ENCODE peak calls at places on chromosomes 13 and 19, in five cellular contexts. G, Y, D, I and Q are unnamed samples.

GRCh38 chr13:113906566-113906965 is 42.7 kb upstream of the GAS6 start:
- DNase-seq in I (no peak), G (no peak), D (no peak), Y (no peak), Q (no peak)

GRCh38 chr13:78764665-78765064 is 105.7 kb upstream of the OBI1 start:
- DNase-seq in Y (no peak), I (no peak), G (no peak), D (no peak), Q (no peak)

GRCh38 chr19:5145521-5146511 is 176.9 kb downstream of the KDM4B start:
- DNase-seq in I (no peak), D (no peak), G (no peak), Y (no peak), Q (no peak)

GRCh38 chr19:12778905-12779161 is 3.5 kb upstream of the HOOK2 start:
- DNase-seq in I (no peak), D (no peak), G (no peak), Y (no peak), Q (no peak)

GRCh38 chr13:109361562-109361961 is 424.8 kb downstream of the IRS2 start:
- DNase-seq in Y (no peak), I (peak; percentile 61), G (no peak), D (no peak), Q (no peak)

GRCh38 chr13:93956416-93956815 is 523.1 kb downstream of the DCT start:
- DNase-seq in D (no peak), G (no peak), I (no peak), Y (no peak), Q (no peak)

GRCh38 chr13:112102243-112102642 is 35.3 kb downstream of the SOX1 start:
- DNase-seq in I (no peak), Y (no peak), G (peak; percentile 7), D (peak; percentile 6), Q (no peak)

GRCh38 chr19:36136975-36137686 is 2.7 kb upstream of the CAPNS1 start:
- DNase-seq in Y (no peak), I (no peak), D (no peak), G (peak; percentile 77), Q (no peak)

GRCh38 chr19:49595819-49596404 is 4.9 kb downstream of the PRR12 start:
- DNase-seq in D (no peak), G (no peak), Y (no peak), I (no peak), Q (no peak)

GRCh38 chr19:16000024-16000687 is 51.3 kb downstream of the OR10H4 start:
- DNase-seq in I (no peak), G (no peak), Y (no peak), D (no peak), Q (no peak)

GRCh38 chr13:114313061-114313860 is 1.0 kb upstream of the CHAMP1 start:
- DNase-seq in G (no peak), I (no peak), D (no peak), Y (peak; percentile 47), Q (peak; percentile 63)

GRCh38 chr19:3606690-3607289 is at the start of gene TBXA2R:
- DNase-seq in D (no peak), Y (peak; percentile 92), G (peak; percentile 19), I (peak; percentile 96), Q (no peak)

GRCh38 chr13:59488436-59488835 is 675.3 kb downstream of the DIAPH3 start:
- DNase-seq in I (no peak), G (no peak), D (no peak), Y (no peak), Q (no peak)

GRCh38 chr19:55086730-55087541 is 11.3 kb downstream of the EPS8L1 start:
- DNase-seq in Y (no peak), D (no peak), G (no peak), I (peak; percentile 99), Q (no peak)

GRCh38 chr19:52094526-52094925 is 1.0 kb downstream of the ZNF841 start:
- DNase-seq in Y (peak; percentile 18), I (no peak), D (no peak), G (no peak), Q (no peak)

GRCh38 chr13:111114362-111115050 is 604 bp upstream of the ARHGEF7 start:
- DNase-seq in Y (no peak), D (no peak), I (peak; percentile 77), G (no peak), Q (no peak)

GRCh38 chr13:35856084-35856483 is 275.1 kb downstream of the DCLK1 start:
- DNase-seq in Y (no peak), G (no peak), I (no peak), D (no peak), Q (no peak)

GRCh38 chr13:35856721-35857346 is 274.3 kb downstream of the DCLK1 start:
- DNase-seq in Y (no peak), D (no peak), I (no peak), G (no peak), Q (no peak)

GRCh38 chr13:35858665-35859064 is 272.5 kb downstream of the DCLK1 start:
- DNase-seq in D (no peak), G (no peak), Y (no peak), I (no peak), Q (no peak)

GRCh38 chr13:35855531-35856019 is 275.6 kb downstream of the DCLK1 start:
- DNase-seq in D (no peak), G (peak; percentile 63), Y (no peak), I (no peak), Q (no peak)

GRCh38 chr13:35857769-35858168 is 273.4 kb downstream of the DCLK1 start:
- DNase-seq in Y (no peak), I (no peak), G (no peak), D (no peak), Q (no peak)
- TF ChIP-seq YY1 in Y (no peak), I (no peak), G (no peak), D (no peak), Q (no peak)

GRCh38 chr13:98315902-98316301 is 138.8 kb upstream of the RNF113B start:
- DNase-seq in D (no peak), Y (no peak), G (no peak), I (no peak), Q (no peak)

GRCh38 chr13:98317573-98318171 is 140.6 kb upstream of the RNF113B start:
- DNase-seq in I (no peak), D (no peak), G (no peak), Y (no peak), Q (no peak)

GRCh38 chr13:98313023-98313937 is 136.2 kb upstream of the RNF113B start:
- DNase-seq in G (no peak), Y (no peak), I (no peak), D (peak; percentile 28), Q (no peak)

GRCh38 chr13:98313938-98314292 is 136.8 kb upstream of the RNF113B start:
- DNase-seq in G (no peak), Y (peak; percentile 1), D (no peak), I (peak; percentile 20), Q (no peak)

GRCh38 chr13:98315466-98315865 is 138.4 kb upstream of the RNF113B start:
- DNase-seq in I (no peak), G (no peak), D (no peak), Y (no peak), Q (no peak)
- TF ChIP-seq MAX in I (no peak), G (no peak), D (no peak), Y (no peak), Q (no peak)

GRCh38 chr19:2282862-2283237 is 875 bp upstream of the PEAK3 start:
- DNase-seq in D (no peak), Y (no peak), G (no peak), I (no peak), Q (no peak)

GRCh38 chr19:2283835-2284507 is 2.0 kb upstream of the PEAK3 start:
- DNase-seq in D (no peak), G (no peak), I (no peak), Y (no peak), Q (no peak)

GRCh38 chr19:2280633-2281264 is 1.2 kb downstream of the PEAK3 start:
- DNase-seq in D (no peak), I (no peak), Y (no peak), G (no peak), Q (no peak)

GRCh38 chr19:2278504-2279158 is 3.3 kb downstream of the PEAK3 start:
- DNase-seq in I (peak; percentile 28), G (no peak), Y (no peak), D (no peak), Q (no peak)

DNA sequence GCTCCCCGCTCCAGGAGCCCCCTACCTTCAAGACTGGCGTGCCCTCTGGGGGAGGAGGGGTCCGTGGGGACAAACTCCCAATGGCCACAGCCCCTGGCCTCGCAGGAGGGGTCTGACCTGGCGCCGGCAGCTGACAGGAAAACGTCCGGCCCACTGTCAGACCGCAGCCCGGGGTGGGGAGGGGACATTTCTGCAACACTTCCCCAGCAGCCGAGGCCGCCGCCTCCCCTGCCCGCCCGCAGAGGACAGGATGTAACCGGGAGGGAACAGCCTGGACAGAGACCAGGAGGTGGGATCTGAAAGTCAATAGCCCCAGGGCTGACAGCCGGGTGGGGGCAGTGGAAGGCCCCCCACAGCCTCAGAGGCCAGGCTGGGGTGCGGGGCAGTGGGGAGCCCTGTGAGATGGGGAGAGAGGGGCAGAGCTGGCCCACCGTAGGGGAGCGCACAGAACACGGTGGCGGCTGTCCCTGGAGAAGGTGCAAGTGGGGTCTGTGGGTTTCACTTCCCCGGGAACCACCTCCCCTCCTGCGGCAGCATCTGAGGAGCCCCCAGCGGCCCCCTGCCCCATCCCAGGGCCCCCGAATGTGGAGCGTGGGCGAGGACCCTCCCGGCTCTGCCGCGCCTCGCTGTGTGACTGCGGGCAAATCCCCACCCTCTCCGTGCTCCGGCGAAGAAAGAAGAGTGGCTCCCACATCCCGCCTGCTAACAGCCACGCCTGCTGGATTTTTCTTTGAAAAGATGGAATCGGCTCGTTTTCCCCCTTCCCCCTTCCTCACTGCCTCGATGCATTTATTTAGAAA is at the start of gene PEAK3:
- DNase-seq in D (no peak), G (no peak), Y (peak; percentile 75), I (peak; percentile 80), Q (no peak)
- TF ChIP-seq YY1 in D (no peak), G (no peak), Y (peak; percentile 8), I (no peak), Q (no peak)

GRCh38 chr19:1327125-1327524 is 41.5 kb downstream of the EFNA2 start:
- DNase-seq in Y (no peak), I (no peak), G (no peak), D (no peak), Q (no peak)

GRCh38 chr19:1324249-1324791 is 38.6 kb downstream of the EFNA2 start:
- DNase-seq in G (no peak), D (no peak), I (no peak), Y (no peak), Q (no peak)

GRCh38 chr19:1325568-1326294 is 40.1 kb downstream of the EFNA2 start:
- DNase-seq in G (no peak), I (no peak), Y (no peak), D (no peak), Q (no peak)

GRCh38 chr19:1322198-1322981 is 36.7 kb downstream of the EFNA2 start:
- DNase-seq in G (no peak), I (no peak), D (no peak), Y (no peak), Q (no peak)

DNA sequence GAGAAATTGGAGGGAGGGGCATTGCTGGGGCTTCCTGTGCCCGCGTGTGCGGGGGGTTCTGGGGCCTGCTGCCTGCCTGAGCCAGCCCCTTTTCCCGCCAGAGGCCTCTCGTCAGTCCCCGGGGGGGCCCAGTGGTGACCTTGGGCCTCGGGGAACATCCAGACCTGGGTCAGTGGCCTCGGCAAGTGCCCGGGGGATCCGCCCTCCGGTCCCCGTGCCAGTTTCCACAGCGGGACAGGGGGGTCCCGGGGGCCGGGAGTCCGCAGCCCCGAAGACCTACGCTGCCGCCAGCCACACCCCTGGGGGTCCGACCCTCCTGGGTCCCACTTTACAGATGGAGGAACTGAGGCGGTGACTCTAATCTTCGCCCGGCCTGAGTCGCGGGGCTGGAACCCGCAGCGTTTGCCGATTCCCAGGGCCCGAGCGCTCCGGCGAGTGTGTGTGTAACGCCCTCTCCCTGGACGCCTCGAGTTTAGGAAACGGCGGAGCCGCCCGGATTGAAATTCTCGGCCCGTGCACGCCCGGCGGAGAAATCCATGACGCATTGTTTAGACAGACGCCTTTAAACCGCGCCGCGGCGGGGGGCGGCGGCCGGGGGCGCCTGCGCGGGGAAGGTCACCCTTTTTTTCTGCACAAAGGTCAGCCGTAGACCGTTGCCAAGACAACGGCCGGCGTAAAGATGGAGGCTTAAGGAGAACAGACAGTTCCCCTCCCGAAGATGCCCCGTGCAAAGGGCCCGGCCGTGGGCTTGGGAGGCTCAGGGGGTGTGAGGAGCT is 39.3 kb downstream of the EFNA2 start:
- DNase-seq in I (peak; percentile 84), Y (peak; percentile 88), G (peak; percentile 19), D (peak; percentile 82), Q (no peak)
- TF ChIP-seq MAX in I (peak; percentile 65), Y (peak; percentile 59), G (no peak), D (peak; percentile 76), Q (no peak)